ENCODE peak calls at places on chromosomes 2 and 18, in ten cellular contexts. Z is HCT116, J is astrocyte, M is WTC11, K is GM12865, L is stomach, G is RWPE1, A is endothelial cell, Q is fibroblast of lung, D is thyroid gland. V is an unnamed sample.

GRCh38 chr18:63480892-63481291 is 4.1 kb downstream of the SERPINB5 start:
- DNase-seq in Z (no peak), J (no peak), M (no peak), K (no peak), L (no peak), G (no peak), A (no peak), Q (no peak), D (no peak), V (no peak)

GRCh38 chr18:26477828-26478466 is 70.4 kb downstream of the KCTD1 start:
- DNase-seq in Z (no peak), J (no peak), M (no peak), K (no peak), L (no peak), G (peak; percentile 51), A (no peak), Q (no peak), D (no peak), V (no peak)

GRCh38 chr2:180753809-180754761 is 226.3 kb upstream of the UBE2E3 start:
- DNase-seq in Z (no peak), J (peak; percentile 51), M (no peak), K (no peak), L (no peak), G (no peak), A (no peak), Q (peak; percentile 65), D (no peak), V (peak; percentile 32)

GRCh38 chr2:60366178-60366577 is 187.3 kb downstream of the BCL11A start:
- DNase-seq in Z (no peak), J (no peak), M (no peak), K (peak; percentile 66), L (no peak), G (no peak), A (no peak), Q (no peak), D (no peak), V (no peak)

GRCh38 chr2:16319425-16320245 is 346.0 kb downstream of the CYRIA start:
- DNase-seq in Z (no peak), J (no peak), M (no peak), K (no peak), L (no peak), G (no peak), A (no peak), Q (no peak), D (no peak), V (no peak)

GRCh38 chr2:226984461-226985226 is 148.8 kb downstream of the RHBDD1 start:
- DNase-seq in Z (no peak), J (no peak), M (no peak), K (peak; percentile 79), L (no peak), G (no peak), A (no peak), Q (no peak), D (no peak), V (no peak)

GRCh38 chr2:165305391-165306096 is 66.3 kb downstream of the SCN2A start:
- DNase-seq in Z (no peak), J (peak; percentile 68), M (no peak), K (no peak), L (no peak), G (no peak), A (no peak), Q (peak; percentile 72), D (no peak), V (no peak)

GRCh38 chr2:64313311-64313710 is 140.7 kb upstream of the LGALSL start:
- DNase-seq in Z (no peak), J (no peak), M (no peak), K (no peak), L (no peak), G (no peak), A (no peak), Q (no peak), D (no peak), V (no peak)

GRCh38 chr2:64337314-64337713 is 116.6 kb upstream of the LGALSL start:
- DNase-seq in Z (no peak), J (no peak), M (no peak), K (no peak), L (no peak), G (no peak), A (no peak), Q (no peak), D (no peak), V (no peak)

GRCh38 chr2:161306919-161307318 is 1.3 kb upstream of the PSMD14 start:
- DNase-seq in Z (no peak), J (no peak), M (peak; percentile 18), K (no peak), L (no peak), G (no peak), A (no peak), Q (no peak), D (no peak), V (no peak)

GRCh38 chr2:35391736-35392442 is 963.7 kb upstream of the CRIM1 start:
- DNase-seq in Z (no peak), J (no peak), M (no peak), K (no peak), L (no peak), G (no peak), A (no peak), Q (no peak), D (no peak), V (no peak)

GRCh38 chr2:26617259-26618083 is 23.7 kb downstream of the CIB4 start:
- DNase-seq in Z (no peak), J (no peak), M (no peak), K (no peak), L (no peak), G (no peak), A (no peak), Q (no peak), D (no peak), V (no peak)

GRCh38 chr2:235095569-235095968 is 143.8 kb downstream of the SH3BP4 start:
- DNase-seq in Z (no peak), J (no peak), M (no peak), K (no peak), L (no peak), G (no peak), A (no peak), Q (peak; percentile 16), D (no peak), V (no peak)

GRCh38 chr2:111017034-111017640 is 103.6 kb upstream of the BCL2L11 start:
- DNase-seq in Z (no peak), J (no peak), M (no peak), K (no peak), L (no peak), G (no peak), A (no peak), Q (no peak), D (no peak), V (no peak)

GRCh38 chr2:134087371-134087921 is 166.4 kb upstream of the MGAT5 start:
- DNase-seq in Z (no peak), J (peak; percentile 53), M (no peak), K (no peak), L (peak; percentile 31), G (no peak), A (no peak), Q (peak; percentile 59), D (no peak), V (peak; percentile 71)

GRCh38 chr2:42659601-42660000 is 91.2 kb downstream of the MTA3 start:
- DNase-seq in Z (no peak), J (peak; percentile 22), M (no peak), K (no peak), L (no peak), G (no peak), A (no peak), Q (peak; percentile 40), D (peak; percentile 40), V (no peak)

GRCh38 chr2:42663828-42664227 is 95.4 kb downstream of the MTA3 start:
- DNase-seq in Z (no peak), J (no peak), M (no peak), K (peak; percentile 9), L (no peak), G (no peak), A (no peak), Q (no peak), D (no peak), V (no peak)

GRCh38 chr2:42663106-42663755 is 94.8 kb downstream of the MTA3 start:
- DNase-seq in Z (peak; percentile 46), J (peak; percentile 48), M (peak; percentile 68), K (peak; percentile 87), L (peak; percentile 71), G (peak; percentile 64), A (peak; percentile 73), Q (peak; percentile 59), D (peak; percentile 71), V (peak; percentile 62)
- TF ChIP-seq CTCF in Z (peak; percentile 99), J (peak; percentile 99), M (peak; percentile 92), K (peak; percentile 100), L (no peak), G (peak; percentile 97), A (peak; percentile 93), Q (peak; percentile 100), D (peak; percentile 94), V (peak; percentile 88)

DNA sequence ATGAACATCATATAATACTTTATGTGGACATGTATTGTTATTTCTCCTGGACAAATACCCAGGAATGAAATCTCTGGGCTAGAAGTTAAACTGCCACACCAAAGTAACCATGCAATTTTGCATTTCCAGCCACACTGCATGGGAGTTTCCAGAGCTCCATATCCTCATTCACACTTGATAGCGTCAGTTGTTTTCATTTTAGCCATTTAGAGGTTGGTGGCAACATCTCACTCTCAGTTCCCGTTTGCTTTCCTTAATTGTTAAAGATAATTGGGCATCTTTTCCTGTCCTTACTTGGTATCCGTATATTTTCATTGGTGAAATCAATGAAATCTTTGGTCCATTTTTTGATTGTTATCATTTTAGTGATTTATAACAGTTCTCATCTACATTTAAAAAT is 47.8 kb downstream of the SH3YL1 start:
- DNase-seq in Z (no peak), J (no peak), M (no peak), K (no peak), L (no peak), G (no peak), A (no peak), Q (no peak), D (no peak), V (no peak)
- TF ChIP-seq CTCF in Z (no peak), J (no peak), M (no peak), K (no peak), L (no peak), G (no peak), A (no peak), Q (no peak), D (no peak), V (no peak)

DNA sequence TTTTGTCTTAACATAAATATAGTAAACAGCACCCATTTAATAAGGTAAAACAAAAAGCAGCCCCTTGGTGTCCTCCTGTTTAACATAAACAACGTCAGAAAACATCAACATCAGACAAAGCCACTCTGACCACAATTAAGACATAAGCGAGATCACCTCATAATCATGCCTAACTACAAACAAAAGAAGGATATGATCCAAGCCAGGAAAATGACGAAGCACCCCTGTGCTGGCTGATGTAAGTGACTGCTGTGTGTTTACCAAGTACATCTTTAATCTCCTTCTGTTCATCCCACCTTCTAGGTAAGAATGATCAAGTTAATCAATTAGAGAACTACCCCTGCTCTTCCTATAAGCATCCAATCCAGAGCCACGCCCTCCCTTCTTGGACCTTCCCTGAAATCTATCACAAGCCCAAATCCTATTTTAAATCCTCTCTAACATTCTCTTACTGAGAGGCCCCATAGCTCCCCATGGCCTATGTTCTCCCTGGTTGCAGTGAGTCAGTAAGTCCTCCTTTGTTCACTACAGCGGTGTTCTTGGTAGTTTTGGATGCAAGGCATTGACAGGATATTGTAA is 424.1 kb downstream of the TSN start:
- DNase-seq in Z (no peak), J (no peak), M (no peak), K (no peak), L (no peak), G (no peak), A (no peak), Q (no peak), D (no peak), V (no peak)
- TF ChIP-seq CTCF in Z (no peak), J (no peak), M (no peak), K (no peak), L (no peak), G (no peak), A (no peak), Q (no peak), D (no peak), V (no peak)

GRCh38 chr2:126932966-126933555 is 34.4 kb downstream of the TEX51 start:
- DNase-seq in Z (no peak), J (no peak), M (no peak), K (no peak), L (no peak), G (no peak), A (no peak), Q (no peak), D (no peak), V (no peak)
- TF ChIP-seq CTCF in Z (no peak), J (no peak), M (no peak), K (no peak), L (no peak), G (no peak), A (no peak), Q (no peak), D (no peak), V (no peak)